ENCODE peak calls at places on chromosomes 2 and 18, in four cellular contexts. C is lower leg skin, Q is GM12878, R is GM12892. G is an unnamed sample.

GRCh38 chr2:20447437-20448245 is 767 bp downstream of the RHOB start:
- DNase-seq in C (peak), Q (no peak), R (no peak), G (peak)

GRCh38 chr18:63178526-63178880 is 141.1 kb downstream of the BCL2 start:
- DNase-seq in C (peak), Q (no peak), R (no peak), G (no peak)

GRCh38 chr2:61177727-61178549 is 15.9 kb downstream of the C2orf74 start:
- DNase-seq in C (peak), R (peak), Q (no peak), G (peak)

GRCh38 chr18:35998967-35999366 is 26.5 kb downstream of the RMP24 start:
- DNase-seq in C (no peak), Q (no peak), R (no peak), G (no peak)

GRCh38 chr2:205280630-205281225 is 401.6 kb upstream of the NRP2 start:
- DNase-seq in R (no peak), Q (no peak), C (no peak), G (no peak)

GRCh38 chr18:2554671-2555070 is 16.6 kb downstream of the METTL4 start:
- DNase-seq in R (no peak), C (no peak), Q (no peak), G (no peak)

GRCh38 chr2:232526296-232527055 is 516 bp downstream of the CHRND start:
- DNase-seq in C (no peak), R (no peak), Q (no peak), G (no peak)

GRCh38 chr2:12637754-12638153 is 79.0 kb upstream of the TRIB2 start:
- DNase-seq in Q (no peak), R (no peak), C (no peak), G (no peak)

GRCh38 chr18:13470555-13471494 is 252.3 kb downstream of the LDLRAD4 start:
- DNase-seq in R (no peak), C (no peak), Q (no peak), G (no peak)

GRCh38 chr18:48304906-48305693 is 104.1 kb downstream of the ZBTB7C start:
- DNase-seq in Q (no peak), C (no peak), R (no peak), G (no peak)

GRCh38 chr2:1309507-1309906 is 103.8 kb upstream of the TPO start:
- DNase-seq in R (no peak), Q (no peak), C (no peak), G (no peak)

GRCh38 chr2:9724565-9724964 is 93.8 kb upstream of the YWHAQ start:
- DNase-seq in Q (no peak), C (no peak), R (no peak), G (no peak)

GRCh38 chr2:192741889-192742288 is 547.2 kb upstream of the TMEFF2 start:
- DNase-seq in R (no peak), C (no peak), Q (no peak), G (no peak)

GRCh38 chr2:204670124-204670523 is 124.8 kb downstream of the PARD3B start:
- DNase-seq in R (no peak), C (no peak), Q (no peak), G (no peak)

GRCh38 chr2:17635007-17635406 is 94.5 kb downstream of the VSNL1 start:
- DNase-seq in R (no peak), Q (no peak), C (no peak), G (no peak)

GRCh38 chr2:162840598-162841246 is 2.2 kb upstream of the KCNH7 start:
- DNase-seq in C (no peak), R (no peak), Q (peak), G (peak)

GRCh38 chr2:11235583-11235982 is 80.3 kb downstream of the SLC66A3 start:
- DNase-seq in C (no peak), R (no peak), Q (no peak), G (no peak)

GRCh38 chr2:237558918-237559645 is 7.3 kb upstream of the PRLH start:
- DNase-seq in C (peak), Q (no peak), R (no peak), G (no peak)

GRCh38 chr2:187138240-187138639 is 289.3 kb upstream of the ZSWIM2 start:
- DNase-seq in C (no peak), Q (no peak), R (no peak), G (peak)

GRCh38 chr2:79723830-79724229 is 211.0 kb downstream of the CTNNA2 start:
- DNase-seq in R (no peak), Q (no peak), C (no peak), G (no peak)

GRCh38 chr18:38648184-38648583 is 1082.6 kb upstream of the CELF4 start:
- DNase-seq in R (no peak), Q (no peak), C (no peak), G (no peak)

GRCh38 chr2:142056784-142057183 is 74.0 kb downstream of the LRP1B start:
- DNase-seq in R (no peak), Q (no peak), C (no peak), G (no peak)

GRCh38 chr18:31190919-31191318 is 28.3 kb upstream of the DSC1 start:
- DNase-seq in R (no peak), C (no peak), Q (no peak), G (no peak)

DNA sequence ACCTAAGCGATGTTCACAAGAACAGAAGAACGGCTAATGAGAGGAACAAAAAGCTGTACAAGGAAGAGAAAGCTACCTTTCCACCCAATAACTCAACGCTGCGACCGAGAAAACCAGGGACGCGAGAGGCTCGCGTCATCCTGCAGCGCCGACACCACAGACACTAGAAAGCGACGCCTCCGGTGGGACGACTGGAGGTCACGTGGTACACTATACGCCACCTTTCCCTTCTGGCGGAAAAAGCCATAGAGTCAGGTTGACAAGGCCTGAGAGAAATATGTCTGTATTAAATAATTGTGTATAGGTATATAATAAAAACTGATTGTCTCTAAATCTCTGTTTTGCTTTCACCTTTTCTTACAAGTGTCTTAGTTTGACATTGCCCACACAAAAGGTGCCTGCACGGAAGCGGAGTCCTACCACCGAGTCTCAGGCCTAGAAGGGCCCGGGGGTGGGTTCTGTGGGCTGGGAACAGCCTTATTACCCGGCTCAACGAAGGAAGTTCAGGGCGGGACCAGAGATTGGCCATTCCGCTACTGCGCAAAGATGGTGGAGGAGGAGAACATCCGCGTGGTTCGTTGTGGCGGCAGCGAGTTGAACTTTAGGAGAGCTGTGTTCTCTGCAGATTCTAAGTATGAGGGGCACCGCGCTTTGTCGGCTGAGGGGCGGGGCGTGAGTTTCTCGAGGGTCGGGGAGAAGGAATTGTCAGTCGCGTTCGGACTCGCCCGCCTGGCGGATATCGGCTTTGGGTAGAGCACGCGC is at the start of gene WDR75:
- DNase-seq in Q (peak), C (peak), R (peak), G (peak)
- TF ChIP-seq POLR2A in Q (peak), C (no peak), R (peak), G (peak)

DNA sequence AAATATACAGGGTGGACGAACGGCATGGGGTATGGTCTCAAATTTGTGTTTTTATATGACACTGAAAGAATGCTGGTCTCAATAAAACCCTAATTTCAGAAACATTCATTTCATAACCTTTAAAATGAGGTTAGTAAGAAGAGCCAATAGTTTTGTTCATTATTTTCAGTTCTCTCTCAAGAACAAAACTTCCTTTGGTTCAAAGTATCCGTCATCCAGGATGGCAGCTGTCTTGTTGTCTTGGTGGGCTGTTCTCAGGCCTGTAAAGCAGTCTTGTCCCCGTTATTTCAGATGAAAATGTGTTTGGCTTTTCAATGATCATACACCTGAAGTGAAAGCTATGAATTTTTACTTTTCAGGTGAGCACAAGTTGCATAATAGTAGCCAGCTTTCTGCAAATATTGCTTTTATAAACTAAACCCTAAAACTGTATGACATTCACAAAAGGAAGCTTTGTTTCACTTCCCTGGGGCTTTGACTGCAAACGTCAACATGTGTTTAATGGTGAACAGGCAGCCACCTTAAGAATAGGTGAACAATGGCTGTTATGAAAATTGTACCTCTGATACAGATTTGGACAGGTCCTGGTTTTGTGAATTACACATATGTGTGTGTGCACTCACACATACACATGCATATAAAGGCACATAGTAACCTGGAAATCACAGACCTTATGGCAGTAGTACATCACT is 2.6 kb downstream of the IL18RAP start:
- DNase-seq in Q (no peak), C (no peak), R (no peak), G (no peak)
- TF ChIP-seq POLR2A in Q (no peak), C (no peak), R (no peak), G (no peak)

GRCh38 chr2:23383087-23383486 is 1.9 kb upstream of the KLHL29 start:
- DNase-seq in C (no peak), R (no peak), Q (no peak), G (no peak)

GRCh38 chr2:23385748-23386421 is 906 bp downstream of the KLHL29 start:
- DNase-seq in C (no peak), R (peak), Q (no peak), G (peak)

GRCh38 chr2:23385351-23385747 is 370 bp downstream of the KLHL29 start:
- DNase-seq in Q (no peak), R (peak), C (no peak), G (peak)

GRCh38 chr2:23386422-23387220 is 1.6 kb downstream of the KLHL29 start:
- DNase-seq in C (no peak), R (peak), Q (no peak), G (peak)

GRCh38 chr2:23384551-23385349 is at the start of gene KLHL29:
- DNase-seq in Q (no peak), R (peak), C (peak), G (peak)
- TF ChIP-seq POLR2A in Q (peak), R (peak), C (no peak), G (no peak)

GRCh38 chr2:208253518-208254117 is 1.3 kb downstream of the IDH1 start:
- DNase-seq in R (no peak), Q (no peak), C (no peak), G (no peak)

GRCh38 chr2:208255557-208256106 is 761 bp upstream of the IDH1 start:
- DNase-seq in Q (no peak), C (no peak), R (no peak), G (no peak)

GRCh38 chr2:208256192-208256782 is 1.4 kb upstream of the IDH1 start:
- DNase-seq in Q (no peak), C (no peak), R (no peak), G (no peak)

GRCh38 chr2:208254118-208254870 is 577 bp downstream of the IDH1 start:
- DNase-seq in R (peak), Q (peak), C (peak), G (peak)

GRCh38 chr2:208254871-208255556 is at the start of gene IDH1:
- DNase-seq in R (peak), Q (peak), C (peak), G (peak)
- TF ChIP-seq POLR2A in R (peak), Q (peak), C (no peak), G (no peak)

DNA sequence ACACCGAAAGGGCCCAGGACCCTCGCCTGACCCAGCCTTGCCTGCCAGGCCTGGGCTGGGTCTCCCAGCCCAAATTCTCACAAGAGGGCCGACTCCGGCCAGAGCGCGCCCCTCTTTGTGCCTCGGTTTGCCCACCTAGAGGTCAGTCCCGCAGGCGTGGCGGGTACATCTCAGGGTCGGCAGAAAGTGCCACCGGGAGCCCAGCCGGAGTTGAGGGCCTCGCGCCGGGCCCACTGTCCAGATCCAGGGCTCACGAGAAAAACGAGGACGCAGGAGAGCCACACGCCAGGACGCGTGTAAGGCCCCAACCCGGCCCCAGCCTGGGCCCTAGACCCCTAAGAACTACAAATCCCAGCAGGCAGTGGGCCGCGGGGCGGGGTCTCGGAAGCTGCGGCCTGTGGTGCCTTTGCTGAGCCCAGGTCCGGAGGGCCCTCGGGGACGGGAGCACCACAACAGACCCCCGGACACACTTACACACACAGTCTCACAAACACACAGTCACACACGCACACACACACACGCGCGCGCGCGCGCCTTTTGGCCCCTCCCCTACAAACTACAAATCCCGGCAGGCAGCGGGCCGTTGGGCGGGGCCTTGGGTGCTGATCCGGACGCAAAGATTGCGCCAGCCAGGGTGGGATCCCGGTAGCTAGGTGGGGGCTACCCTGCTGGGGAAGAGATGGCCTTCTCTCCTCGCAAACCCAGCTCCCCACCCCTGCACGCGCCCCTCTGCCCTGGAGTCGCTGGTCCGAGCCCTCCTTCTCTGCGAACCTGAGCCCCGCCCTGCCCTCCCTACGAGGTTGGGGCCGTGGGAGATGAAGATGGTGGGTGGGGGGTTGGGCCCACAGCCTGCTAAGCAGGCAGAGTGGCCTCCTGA is at the start of gene SH2D6:
- DNase-seq in R (peak), C (peak), Q (no peak), G (peak)
- TF ChIP-seq POLR2A in R (peak), C (no peak), Q (peak), G (peak)

GRCh38 chr2:120869036-120869435 is 133.4 kb downstream of the GLI2 start:
- DNase-seq in Q (no peak), R (no peak), C (no peak), G (no peak)

GRCh38 chr2:120868366-120868765 is 132.7 kb downstream of the GLI2 start:
- DNase-seq in R (no peak), C (no peak), Q (no peak), G (no peak)

GRCh38 chr2:120866483-120867140 is 130.9 kb downstream of the GLI2 start:
- DNase-seq in Q (no peak), R (no peak), C (no peak), G (no peak)

GRCh38 chr2:120866071-120866470 is 130.4 kb downstream of the GLI2 start:
- DNase-seq in Q (no peak), R (no peak), C (no peak), G (no peak)

DNA sequence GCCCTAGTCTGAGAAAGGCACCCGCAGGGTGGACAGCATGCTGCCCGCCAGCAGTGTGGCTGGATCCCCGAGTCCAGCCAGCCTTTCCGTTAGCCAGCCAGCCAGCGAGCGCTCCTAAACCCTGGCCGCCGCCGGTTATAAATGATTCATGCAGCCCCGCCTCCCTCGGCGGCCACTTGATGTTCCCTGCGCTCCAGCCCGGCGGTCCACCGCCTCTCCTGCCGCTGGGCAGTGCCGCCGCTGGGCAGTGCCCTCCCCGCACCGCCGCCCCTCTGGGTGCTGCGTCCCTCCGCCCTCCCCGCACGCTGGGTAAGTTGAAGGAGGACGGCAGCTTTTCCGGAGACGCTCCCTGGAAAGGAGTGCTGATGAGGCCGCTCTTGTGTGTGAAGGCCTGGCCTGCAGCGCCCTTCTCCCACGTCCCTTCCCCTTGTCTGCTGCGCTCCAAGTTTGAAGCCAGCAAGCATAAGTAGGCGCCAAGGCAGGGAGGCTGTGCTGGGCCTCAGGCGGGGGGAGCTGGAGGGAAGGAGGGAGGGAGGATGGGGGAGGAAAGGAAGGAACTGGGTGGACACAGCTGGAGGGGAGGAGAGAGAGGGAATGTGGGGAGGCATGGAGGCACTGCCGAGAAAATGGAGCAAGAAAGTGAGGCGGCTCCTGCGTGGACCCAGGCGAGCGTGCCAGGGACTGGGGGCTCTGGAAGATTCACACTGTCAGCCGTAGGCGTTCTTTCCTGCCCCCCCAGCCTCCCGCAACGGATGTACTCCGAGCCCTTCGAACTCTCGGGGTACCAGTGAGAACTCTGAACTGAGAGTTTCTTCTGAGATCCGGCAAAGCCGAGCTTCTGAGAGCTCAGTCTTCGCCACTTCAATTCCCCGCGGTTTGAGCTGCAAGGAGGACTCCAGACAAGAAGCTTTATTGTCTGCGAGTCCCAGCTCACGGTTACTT is 131.9 kb downstream of the GLI2 start:
- DNase-seq in R (no peak), Q (no peak), C (no peak), G (no peak)
- TF ChIP-seq POLR2A in R (no peak), Q (no peak), C (no peak), G (no peak)

GRCh38 chr18:78611201-78611800 is 368.3 kb upstream of the SALL3 start:
- DNase-seq in R (no peak), Q (no peak), C (no peak), G (no peak)
- TF ChIP-seq POLR2A in R (no peak), Q (no peak), C (no peak), G (no peak)

GRCh38 chr18:59139615-59140286 is at the start of gene SEC11C:
- DNase-seq in C (peak), Q (peak), R (peak), G (peak)
- TF ChIP-seq POLR2A in C (no peak), Q (peak), R (peak), G (peak)

G was measured in GM12891.